ENCODE peak calls at places on chromosomes 3 and 15, in seven cellular contexts. A is lower lobe of right lung, Z is kidney, I is tibial artery, W is fibroblast of villous mesenchyme, T is WERI-Rb-1, S is IMR-90. Q is an unnamed sample.

GRCh38 chr3:165211749-165212148 is 15.6 kb upstream of the SLITRK3 start:
- DNase-seq in A (no peak), Z (no peak), I (no peak), W (no peak), T (no peak), S (no peak), Q (no peak)

GRCh38 chr3:128775241-128775640 is 49.3 kb downstream of the RAB7A start:
- DNase-seq in A (no peak), Z (no peak), I (no peak), W (no peak), T (no peak), S (no peak), Q (no peak)

GRCh38 chr3:100257601-100258000 is 3.2 kb upstream of the TBC1D23 start:
- DNase-seq in A (no peak), Z (no peak), I (no peak), W (peak; percentile 28), T (no peak), S (peak; percentile 67), Q (no peak)

GRCh38 chr3:68363801-68364200 is 568.5 kb downstream of the TAFA4 start:
- DNase-seq in A (no peak), Z (no peak), I (no peak), W (no peak), T (no peak), S (no peak), Q (no peak)

GRCh38 chr15:62469874-62470688 is 305.0 kb upstream of the C2CD4B start:
- DNase-seq in A (no peak), Z (no peak), I (peak; percentile 82), W (peak; percentile 57), T (no peak), S (peak; percentile 90), Q (peak; percentile 90)

GRCh38 chr3:195885036-195885871 is 23.1 kb downstream of the TNK2 start:
- DNase-seq in A (no peak), Z (peak; percentile 77), I (no peak), W (no peak), T (no peak), S (no peak), Q (no peak)

GRCh38 chr3:55190296-55190695 is 262.4 kb upstream of the LRTM1 start:
- DNase-seq in A (no peak), Z (no peak), I (no peak), W (peak; percentile 93), T (no peak), S (peak; percentile 78), Q (no peak)

GRCh38 chr3:66428733-66429132 is 72.1 kb downstream of the LRIG1 start:
- DNase-seq in A (no peak), Z (peak; percentile 81), I (peak; percentile 79), W (peak; percentile 99), T (no peak), S (peak; percentile 100), Q (peak; percentile 88)

GRCh38 chr3:40073310-40074007 is 236.0 kb upstream of the EIF1B start:
- DNase-seq in A (no peak), Z (no peak), I (no peak), W (no peak), T (no peak), S (no peak), Q (no peak)

GRCh38 chr15:56765252-56765651 is 31.9 kb upstream of the ZNF280D start:
- DNase-seq in A (no peak), Z (no peak), I (no peak), W (peak; percentile 62), T (no peak), S (peak; percentile 80), Q (no peak)

GRCh38 chr3:11642455-11643162 is 1.1 kb downstream of the VGLL4 start:
- DNase-seq in A (peak; percentile 82), Z (peak; percentile 94), I (peak; percentile 81), W (peak; percentile 89), T (peak; percentile 51), S (peak; percentile 81), Q (peak; percentile 63)

GRCh38 chr15:99343836-99344551 is 92.7 kb downstream of the LRRC28 start:
- DNase-seq in A (no peak), Z (no peak), I (no peak), W (no peak), T (peak; percentile 30), S (no peak), Q (no peak)

GRCh38 chr3:58386966-58387365 is 46.7 kb downstream of the PDHB start:
- DNase-seq in A (no peak), Z (peak; percentile 77), I (peak; percentile 39), W (peak; percentile 91), T (no peak), S (peak; percentile 94), Q (peak; percentile 47)

GRCh38 chr15:49860101-49860500 is 239.3 kb downstream of the DTWD1 start:
- DNase-seq in A (no peak), Z (no peak), I (no peak), W (peak; percentile 96), T (no peak), S (peak; percentile 87), Q (no peak)

GRCh38 chr3:33117461-33117860 is 3.6 kb downstream of the CRTAP start:
- DNase-seq in A (no peak), Z (no peak), I (no peak), W (no peak), T (no peak), S (no peak), Q (no peak)

GRCh38 chr15:90266061-90266431 is 574 bp downstream of the NGRN start:
- DNase-seq in A (no peak), Z (no peak), I (peak; percentile 34), W (peak; percentile 37), T (peak; percentile 30), S (peak; percentile 4), Q (no peak)

GRCh38 chr15:89812126-89812846 is 2.4 kb downstream of the ANPEP start:
- DNase-seq in A (peak; percentile 80), Z (peak; percentile 76), I (peak; percentile 80), W (peak; percentile 59), T (no peak), S (no peak), Q (peak; percentile 88)

GRCh38 chr15:72155021-72155621 is 36.9 kb downstream of the SENP8 start:
- DNase-seq in A (peak; percentile 95), Z (peak; percentile 97), I (peak; percentile 74), W (peak; percentile 16), T (no peak), S (peak; percentile 6), Q (peak; percentile 54)
- H3K4me3 ChIP-seq in A (peak overlapping the region; percentile 63), Z (peak overlapping the region; percentile 67), I (peak overlapping the region; percentile 49), W (peak overlapping the region; percentile 59), T (peak overlapping the region; percentile 55), S (no peak overlapping the region), Q (no peak overlapping the region)

GRCh38 chr3:189572249-189572648 is 58.9 kb upstream of the TP63 start:
- DNase-seq in A (no peak), Z (no peak), I (no peak), W (no peak), T (no peak), S (no peak), Q (no peak)

GRCh38 chr3:189577290-189577951 is 53.8 kb upstream of the TP63 start:
- DNase-seq in A (no peak), Z (no peak), I (no peak), W (no peak), T (no peak), S (no peak), Q (no peak)

GRCh38 chr3:189580190-189580589 is 51.0 kb upstream of the TP63 start:
- DNase-seq in A (no peak), Z (no peak), I (no peak), W (no peak), T (no peak), S (no peak), Q (no peak)

GRCh38 chr3:189573004-189573403 is 58.2 kb upstream of the TP63 start:
- DNase-seq in A (no peak), Z (no peak), I (no peak), W (no peak), T (no peak), S (no peak), Q (no peak)

DNA sequence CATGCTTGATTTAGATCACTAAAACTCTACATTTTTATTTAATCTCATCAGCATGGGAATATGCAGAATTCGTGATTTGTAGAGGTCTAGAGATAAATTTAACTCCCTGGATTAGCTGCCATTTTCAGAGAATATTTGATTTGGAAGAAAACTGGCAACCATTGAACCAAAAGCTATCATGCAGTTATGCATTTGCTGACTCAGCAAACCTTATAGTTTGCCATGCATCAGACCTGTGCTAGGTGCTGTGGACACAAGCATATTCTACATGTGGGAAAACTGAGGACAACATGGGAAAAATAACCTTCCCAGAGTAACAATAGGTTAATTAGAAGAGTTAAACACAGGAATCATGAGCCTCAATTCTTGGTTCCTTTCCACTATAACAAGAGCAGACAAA is 54.7 kb upstream of the TP63 start:
- DNase-seq in A (no peak), Z (no peak), I (no peak), W (no peak), T (no peak), S (no peak), Q (no peak)
- TF ChIP-seq CTCF in A (no peak), Z (no peak), I (no peak), W (no peak), T (no peak), S (no peak), Q (no peak)

GRCh38 chr3:60933828-60934227 is 317.4 kb downstream of the FHIT start:
- DNase-seq in A (no peak), Z (no peak), I (no peak), W (no peak), T (no peak), S (no peak), Q (no peak)

GRCh38 chr3:60932669-60933068 is 318.6 kb downstream of the FHIT start:
- DNase-seq in A (no peak), Z (no peak), I (no peak), W (no peak), T (no peak), S (no peak), Q (no peak)

GRCh38 chr3:60931452-60931851 is 319.8 kb downstream of the FHIT start:
- DNase-seq in A (no peak), Z (no peak), I (no peak), W (no peak), T (no peak), S (no peak), Q (no peak)

GRCh38 chr3:60935709-60936108 is 315.5 kb downstream of the FHIT start:
- DNase-seq in A (no peak), Z (no peak), I (no peak), W (peak; percentile 37), T (no peak), S (peak; percentile 66), Q (no peak)

GRCh38 chr3:60932170-60932569 is 319.1 kb downstream of the FHIT start:
- DNase-seq in A (no peak), Z (no peak), I (no peak), W (no peak), T (no peak), S (no peak), Q (no peak)
- H3K4me3 ChIP-seq in A (no peak overlapping the region), Z (no peak overlapping the region), I (no peak overlapping the region), W (no peak overlapping the region), T (no peak overlapping the region), S (no peak overlapping the region), Q (no peak overlapping the region)

GRCh38 chr15:76332796-76333195 is 3.8 kb upstream of the ISL2 start:
- DNase-seq in A (no peak), Z (no peak), I (no peak), W (no peak), T (no peak), S (no peak), Q (peak; percentile 65)

GRCh38 chr15:76335129-76335850 is 1.3 kb upstream of the ISL2 start:
- DNase-seq in A (no peak), Z (no peak), I (no peak), W (no peak), T (peak; percentile 15), S (no peak), Q (peak; percentile 81)

GRCh38 chr15:76334438-76335004 is 2.1 kb upstream of the ISL2 start:
- DNase-seq in A (no peak), Z (no peak), I (no peak), W (no peak), T (no peak), S (no peak), Q (peak; percentile 63)

GRCh38 chr15:76333309-76333708 is 3.3 kb upstream of the ISL2 start:
- DNase-seq in A (no peak), Z (no peak), I (no peak), W (no peak), T (no peak), S (no peak), Q (no peak)

GRCh38 chr15:76333720-76334437 is 2.7 kb upstream of the ISL2 start:
- DNase-seq in A (no peak), Z (no peak), I (no peak), W (peak; percentile 18), T (peak; percentile 80), S (no peak), Q (peak; percentile 77)
- TF ChIP-seq CTCF in A (no peak), Z (no peak), I (no peak), W (peak; percentile 40), T (peak; percentile 77), S (peak; percentile 31), Q (no peak)

Q was measured in lower leg skin.